ENCODE peak calls at places on chromosome 2, in seven cellular contexts. B is heart right ventricle, R is neuronal stem cell, V is pancreas, K is ovary, Z is foreskin keratinocyte, H is cardiac muscle cell. X is an unnamed sample.

GRCh38 chr2:159249955-159250723 is 36.4 kb downstream of the WDSUB1 start:
- DNase-seq in B (peak; percentile 62), R (no peak), V (peak; percentile 22), K (no peak), Z (peak; percentile 92), H (peak; percentile 65), X (no peak)

GRCh38 chr2:199136681-199137080 is 321.1 kb downstream of the SATB2 start:
- DNase-seq in B (no peak), R (no peak), V (no peak), K (no peak), Z (peak; percentile 55), H (peak; percentile 45), X (no peak)

GRCh38 chr2:119059287-119059686 is 99.3 kb downstream of the C1QL2 start:
- DNase-seq in B (no peak), R (no peak), V (no peak), K (no peak), Z (no peak), H (no peak), X (no peak)

GRCh38 chr2:159090514-159091201 is 122.2 kb downstream of the TANC1 start:
- DNase-seq in B (no peak), R (no peak), V (no peak), K (no peak), Z (peak; percentile 88), H (peak; percentile 54), X (no peak)

GRCh38 chr2:173522356-173522755 is 167.7 kb downstream of the CDCA7 start:
- DNase-seq in B (no peak), R (no peak), V (no peak), K (no peak), Z (peak; percentile 6), H (no peak), X (no peak)

GRCh38 chr2:39243469-39244123 is at the start of gene CDKL4:
- DNase-seq in B (no peak), R (no peak), V (no peak), K (peak; percentile 27), Z (no peak), H (peak; percentile 24), X (no peak)

GRCh38 chr2:30422437-30422805 is 24.6 kb upstream of the LCLAT1 start:
- DNase-seq in B (no peak), R (no peak), V (no peak), K (no peak), Z (no peak), H (peak; percentile 56), X (peak; percentile 34)

GRCh38 chr2:33370886-33371285 is 105.6 kb upstream of the RASGRP3 start:
- DNase-seq in B (no peak), R (no peak), V (no peak), K (no peak), Z (no peak), H (no peak), X (no peak)

GRCh38 chr2:240123821-240124650 is 12.1 kb downstream of the COPS9 start:
- DNase-seq in B (no peak), R (no peak), V (no peak), K (no peak), Z (no peak), H (no peak), X (no peak)

GRCh38 chr2:216870508-216871332 is 10.9 kb upstream of the TNP1 start:
- DNase-seq in B (no peak), R (no peak), V (no peak), K (no peak), Z (no peak), H (no peak), X (no peak)

GRCh38 chr2:147538088-147538487 is 306.7 kb upstream of the ACVR2A start:
- DNase-seq in B (no peak), R (no peak), V (no peak), K (no peak), Z (no peak), H (peak; percentile 80), X (peak; percentile 61)

GRCh38 chr2:230919681-230920080 is 5.4 kb downstream of the GPR55 start:
- DNase-seq in B (no peak), R (no peak), V (no peak), K (no peak), Z (no peak), H (no peak), X (no peak)
- H3K4me1 ChIP-seq in B (peaks cover 3% of the 10 kb centered on the region), R (peaks cover 5% of the 10 kb centered on the region), V (no peaks in the 10 kb centered on the region), K (no peaks in the 10 kb centered on the region), Z (no peaks in the 10 kb centered on the region), H (no peaks in the 10 kb centered on the region), X (no peaks in the 10 kb centered on the region)

GRCh38 chr2:43305537-43305936 is 79.1 kb upstream of the ZFP36L2 start:
- DNase-seq in B (peak; percentile 54), R (no peak), V (no peak), K (no peak), Z (no peak), H (peak; percentile 61), X (no peak)

GRCh38 chr2:43303889-43304288 is 77.5 kb upstream of the ZFP36L2 start:
- DNase-seq in B (no peak), R (no peak), V (no peak), K (no peak), Z (no peak), H (no peak), X (no peak)

GRCh38 chr2:43306197-43306596 is 79.8 kb upstream of the ZFP36L2 start:
- DNase-seq in B (no peak), R (no peak), V (no peak), K (no peak), Z (no peak), H (no peak), X (no peak)

GRCh38 chr2:43303120-43303519 is 76.7 kb upstream of the ZFP36L2 start:
- DNase-seq in B (no peak), R (no peak), V (no peak), K (no peak), Z (no peak), H (no peak), X (no peak)

GRCh38 chr2:43305006-43305405 is 78.6 kb upstream of the ZFP36L2 start:
- DNase-seq in B (peak; percentile 48), R (no peak), V (no peak), K (no peak), Z (no peak), H (peak; percentile 91), X (peak; percentile 18)
- H3K4me1 ChIP-seq in B (peaks cover 53% of the 10 kb centered on the region), R (peaks cover 5% of the 10 kb centered on the region), V (peaks cover 24% of the 10 kb centered on the region), K (peaks cover 16% of the 10 kb centered on the region), Z (peaks cover 9% of the 10 kb centered on the region), H (peaks cover 6% of the 10 kb centered on the region), X (no peaks in the 10 kb centered on the region)

DNA sequence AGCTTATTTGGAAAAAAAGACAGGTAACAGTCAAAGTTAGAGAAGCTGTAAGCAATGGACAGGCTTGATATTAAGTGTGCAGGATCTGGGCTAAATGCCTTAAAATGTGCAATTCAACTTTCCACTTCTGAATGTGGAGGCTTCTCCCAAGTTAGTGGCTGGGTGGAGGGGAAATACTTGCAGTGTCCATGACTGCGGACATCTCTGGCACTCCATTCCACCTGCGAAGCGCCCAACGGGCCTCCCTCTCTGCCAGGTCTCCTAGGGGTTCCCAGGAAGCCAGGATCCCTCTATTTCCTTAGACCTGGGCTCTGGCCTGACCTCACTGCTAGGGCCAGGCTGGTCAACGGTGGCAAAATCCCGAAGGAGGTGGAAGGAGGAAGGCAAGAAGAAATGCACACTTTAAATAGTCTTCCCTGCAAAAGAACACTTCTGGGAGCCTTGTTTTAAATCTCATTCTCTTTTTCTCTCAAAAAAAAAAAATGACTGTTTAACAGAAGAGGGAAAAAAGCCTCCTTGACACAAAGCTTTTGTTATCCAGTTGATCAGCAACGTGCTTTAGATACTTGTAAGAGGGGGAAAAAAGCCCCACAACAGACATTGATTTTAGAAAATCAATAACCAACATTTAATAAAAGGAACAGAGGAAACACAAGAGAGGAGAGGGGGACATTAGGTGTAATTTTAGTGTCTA is 5.0 kb downstream of the ZEB2 start:
- DNase-seq in B (no peak), R (no peak), V (no peak), K (peak; percentile 48), Z (no peak), H (no peak), X (no peak)
- H3K4me1 ChIP-seq in B (peaks cover 51% of the 10 kb centered on the region), R (peaks cover 24% of the 10 kb centered on the region), V (no peaks in the 10 kb centered on the region), K (peaks cover 12% of the 10 kb centered on the region), Z (peaks cover 3% of the 10 kb centered on the region), H (peaks cover 52% of the 10 kb centered on the region), X (peaks cover 15% of the 10 kb centered on the region)

GRCh38 chr2:231615058-231615671 is 22.5 kb downstream of the TEX44 start:
- DNase-seq in B (no peak), R (no peak), V (no peak), K (peak; percentile 44), Z (peak; percentile 25), H (no peak), X (peak; percentile 73)

GRCh38 chr2:231614559-231615057 is 21.9 kb downstream of the TEX44 start:
- DNase-seq in B (peak; percentile 65), R (no peak), V (peak; percentile 37), K (peak; percentile 77), Z (no peak), H (no peak), X (peak; percentile 70)

GRCh38 chr2:231621051-231621879 is 28.6 kb downstream of the TEX44 start:
- DNase-seq in B (peak; percentile 80), R (no peak), V (no peak), K (peak; percentile 69), Z (no peak), H (peak; percentile 51), X (peak; percentile 89)

GRCh38 chr2:231613655-231614558 is 21.2 kb downstream of the TEX44 start:
- DNase-seq in B (peak; percentile 93), R (peak; percentile 93), V (peak; percentile 70), K (peak; percentile 80), Z (peak; percentile 81), H (peak; percentile 86), X (peak; percentile 97)

GRCh38 chr2:231617059-231617926 is 24.6 kb downstream of the TEX44 start:
- DNase-seq in B (no peak), R (no peak), V (no peak), K (no peak), Z (peak; percentile 66), H (peak; percentile 29), X (no peak)
- H3K4me1 ChIP-seq in B (peaks cover 46% of the 10 kb centered on the region), R (peaks cover 35% of the 10 kb centered on the region), V (peaks cover 12% of the 10 kb centered on the region), K (peaks cover 6% of the 10 kb centered on the region), Z (peaks cover 20% of the 10 kb centered on the region), H (peaks cover 24% of the 10 kb centered on the region), X (peaks cover 12% of the 10 kb centered on the region)

DNA sequence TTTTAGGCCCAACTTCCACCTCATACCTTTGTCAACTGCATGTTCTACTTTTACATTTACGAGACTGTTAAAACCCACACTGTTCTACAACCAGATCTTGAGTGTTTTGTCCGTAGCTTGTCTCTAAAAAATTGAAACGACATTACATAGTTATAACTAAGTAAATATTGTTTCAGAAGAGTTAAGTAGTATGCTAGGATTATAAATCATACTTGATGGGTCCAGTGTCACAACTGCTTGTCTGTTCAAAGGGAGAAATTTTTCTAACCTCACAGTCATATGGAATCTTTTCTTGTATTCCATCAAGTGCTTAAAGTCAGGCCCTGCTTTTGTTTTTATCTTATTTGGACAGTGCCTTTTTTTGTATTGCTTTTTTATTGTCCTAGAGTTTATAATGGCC is 4.3 kb downstream of the GMCL1 start:
- DNase-seq in B (no peak), R (no peak), V (no peak), K (no peak), Z (no peak), H (no peak), X (no peak)
- H3K4me1 ChIP-seq in B (peaks cover 48% of the 10 kb centered on the region), R (peaks cover 5% of the 10 kb centered on the region), V (peaks cover 1% of the 10 kb centered on the region), K (peaks cover 12% of the 10 kb centered on the region), Z (peaks cover 3% of the 10 kb centered on the region), H (peaks cover 24% of the 10 kb centered on the region), X (peaks cover 4% of the 10 kb centered on the region)